ENCODE peak calls at places on chromosomes 3 and 15, in four cellular contexts. One of them, this sample, is unnamed. For H3K9me3 and H3K4me1, the result is how much of the 10 kb centered on the place peaks cover.

GRCh38 chr3:45988100-45988761 is 7.4 kb downstream of the FYCO1 start:
- DNase-seq in ascending aorta: no peak
- DNase-seq in right lobe of liver: no peak
- DNase-seq in prostate gland: no peak
- DNase-seq in this sample: no peak

GRCh38 chr15:85616549-85616948 is 178.2 kb downstream of the KLHL25 start:
- DNase-seq in ascending aorta: no peak
- DNase-seq in right lobe of liver: no peak
- DNase-seq in prostate gland: no peak
- DNase-seq in this sample: no peak

GRCh38 chr15:39286706-39287105 is 294.2 kb upstream of the THBS1 start:
- DNase-seq in prostate gland: no peak
- DNase-seq in ascending aorta: no peak
- DNase-seq in right lobe of liver: no peak
- DNase-seq in this sample: no peak

GRCh38 chr15:75695634-75696302 is 16.9 kb downstream of the CSPG4 start:
- DNase-seq in prostate gland: no peak
- DNase-seq in right lobe of liver: no peak
- DNase-seq in ascending aorta: no peak
- DNase-seq in this sample: no peak

GRCh38 chr3:54967586-54968244 is 39.9 kb upstream of the LRTM1 start:
- DNase-seq in ascending aorta: no peak
- DNase-seq in prostate gland: no peak
- DNase-seq in right lobe of liver: no peak
- DNase-seq in this sample: no peak

GRCh38 chr3:183662099-183662498 is 26.7 kb downstream of the KLHL24 start:
- DNase-seq in ascending aorta: no peak
- DNase-seq in right lobe of liver: no peak
- DNase-seq in prostate gland: no peak
- DNase-seq in this sample: no peak

GRCh38 chr3:72657666-72658065 is 190.6 kb downstream of the SHQ1 start:
- DNase-seq in prostate gland: no peak
- DNase-seq in right lobe of liver: no peak
- DNase-seq in ascending aorta: no peak
- DNase-seq in this sample: no peak

GRCh38 chr3:23442598-23443383 is 239.7 kb downstream of the UBE2E2 start:
- DNase-seq in ascending aorta: no peak
- DNase-seq in right lobe of liver: no peak
- DNase-seq in prostate gland: no peak
- DNase-seq in this sample: no peak

GRCh38 chr3:157231071-157231470 is 71.1 kb upstream of the CCNL1 start:
- DNase-seq in prostate gland: no peak
- DNase-seq in ascending aorta: no peak
- DNase-seq in right lobe of liver: no peak
- DNase-seq in this sample: no peak

GRCh38 chr15:41857316-41857715 is 18.7 kb downstream of the PLA2G4B start:
- DNase-seq in right lobe of liver: no peak
- DNase-seq in ascending aorta: no peak
- DNase-seq in prostate gland: no peak
- DNase-seq in this sample: no peak

GRCh38 chr3:177362646-177363045 is 165.4 kb upstream of the TBL1XR1 start:
- DNase-seq in ascending aorta: no peak
- DNase-seq in right lobe of liver: no peak
- DNase-seq in prostate gland: no peak
- DNase-seq in this sample: no peak

GRCh38 chr3:50616770-50617095 is 218 bp upstream of the MAPKAPK3 start:
- DNase-seq in prostate gland: peak
- DNase-seq in right lobe of liver: peak
- DNase-seq in ascending aorta: peak
- DNase-seq in this sample: peak

GRCh38 chr15:63600001-63600645 is 2.9 kb downstream of the FBXL22 start:
- DNase-seq in prostate gland: peak
- DNase-seq in right lobe of liver: no peak
- DNase-seq in ascending aorta: no peak
- DNase-seq in this sample: no peak

GRCh38 chr3:51673181-51673801 is 2.2 kb downstream of the TEX264 start:
- DNase-seq in right lobe of liver: no peak
- DNase-seq in ascending aorta: no peak
- DNase-seq in prostate gland: no peak
- DNase-seq in this sample: no peak

GRCh38 chr15:68739390-68740075 is 81.2 kb downstream of the ANP32A start:
- DNase-seq in prostate gland: no peak
- DNase-seq in right lobe of liver: no peak
- DNase-seq in ascending aorta: no peak
- DNase-seq in this sample: no peak

GRCh38 chr15:42364529-42364928 is 5.2 kb downstream of the CAPN3 start:
- DNase-seq in ascending aorta: no peak
- DNase-seq in prostate gland: peak
- DNase-seq in right lobe of liver: no peak
- DNase-seq in this sample: no peak

GRCh38 chr15:74842581-74843444 is at the start of gene ULK3:
- DNase-seq in ascending aorta: peak
- DNase-seq in prostate gland: peak
- DNase-seq in right lobe of liver: peak
- DNase-seq in this sample: peak

GRCh38 chr15:25235391-25235790 is 203.4 kb downstream of the UBE3A start:
- DNase-seq in ascending aorta: no peak
- DNase-seq in prostate gland: no peak
- DNase-seq in right lobe of liver: no peak
- DNase-seq in this sample: no peak

GRCh38 chr15:25233766-25234350 is 205.0 kb downstream of the UBE3A start:
- DNase-seq in right lobe of liver: no peak
- DNase-seq in prostate gland: no peak
- DNase-seq in ascending aorta: no peak
- DNase-seq in this sample: no peak

GRCh38 chr15:25236143-25236860 is 202.5 kb downstream of the UBE3A start:
- DNase-seq in right lobe of liver: no peak
- DNase-seq in prostate gland: no peak
- DNase-seq in ascending aorta: no peak
- DNase-seq in this sample: no peak

GRCh38 chr15:25236861-25237155 is 202.0 kb downstream of the UBE3A start:
- DNase-seq in prostate gland: no peak
- DNase-seq in ascending aorta: no peak
- DNase-seq in right lobe of liver: peak
- DNase-seq in this sample: no peak

GRCh38 chr15:25234831-25235230 is 204.0 kb downstream of the UBE3A start:
- DNase-seq in prostate gland: no peak
- DNase-seq in right lobe of liver: no peak
- DNase-seq in ascending aorta: no peak
- DNase-seq in this sample: no peak
- H3K9me3 ChIP-seq in prostate gland: under half
- H3K9me3 ChIP-seq in right lobe of liver: under half
- H3K9me3 ChIP-seq in ascending aorta: under half
- H3K9me3 ChIP-seq in this sample: half or more

GRCh38 chr3:141366285-141367037 is 1.8 kb upstream of the ZBTB38 start:
- DNase-seq in ascending aorta: no peak
- DNase-seq in right lobe of liver: no peak
- DNase-seq in prostate gland: peak
- DNase-seq in this sample: peak
- H3K4me3 ChIP-seq in ascending aorta: no peak
- H3K4me3 ChIP-seq in right lobe of liver: no peak
- H3K4me3 ChIP-seq in prostate gland: no peak
- H3K4me3 ChIP-seq in this sample: no peak

GRCh38 chr3:159929181-159929893 is 59.3 kb upstream of the IL12A start:
- DNase-seq in prostate gland: no peak
- DNase-seq in ascending aorta: no peak
- DNase-seq in right lobe of liver: no peak
- DNase-seq in this sample: peak
- H3K4me1 ChIP-seq in prostate gland: under half
- H3K4me1 ChIP-seq in ascending aorta: under half
- H3K4me1 ChIP-seq in right lobe of liver: under half
- H3K4me1 ChIP-seq in this sample: under half

GRCh38 chr3:35088943-35089342 is 550.4 kb upstream of the ARPP21 start:
- DNase-seq in right lobe of liver: no peak
- DNase-seq in ascending aorta: no peak
- DNase-seq in prostate gland: no peak
- DNase-seq in this sample: no peak
- H3K9me3 ChIP-seq in right lobe of liver: under half
- H3K9me3 ChIP-seq in ascending aorta: under half
- H3K9me3 ChIP-seq in prostate gland: under half
- H3K9me3 ChIP-seq in this sample: under half